ENCODE peak calls at places on chromosomes 5 and 9, in nine cellular contexts. S is suprapubic skin; H is adrenal gland; T is dorsolateral prefrontal cortex; A is left ventricle myocardium inferior; E is CD8-positive, alpha-beta T cell; G is colonic mucosa; B is breast epithelium; P is brain microvascular endothelial cell. N is an unnamed sample.

GRCh38 chr5:1172670-1173404 is 28.6 kb upstream of the SLC6A19 start:
- DNase-seq in T (no peak), G (no peak), A (no peak), S (no peak), P (no peak), B (no peak), H (peak), E (peak), N (no peak)

GRCh38 chr9:109923371-109923770 is 143.4 kb downstream of the PALM2AKAP2 start:
- DNase-seq in T (no peak), E (no peak), H (no peak), P (no peak), B (no peak), G (no peak), A (no peak), S (no peak), N (peak)

GRCh38 chr5:10303699-10304170 is 4.0 kb downstream of the CMBL start:
- DNase-seq in A (no peak), B (no peak), S (no peak), G (no peak), P (no peak), H (no peak), T (no peak), E (no peak), N (no peak)

GRCh38 chr9:117084221-117084620 is 330.6 kb downstream of the ASTN2 start:
- DNase-seq in B (no peak), P (no peak), G (no peak), H (no peak), E (no peak), A (no peak), S (no peak), T (no peak), N (no peak)

GRCh38 chr5:58505971-58506640 is 14.9 kb downstream of the GAPT start:
- DNase-seq in P (no peak), T (no peak), A (no peak), E (no peak), H (no peak), G (no peak), B (no peak), S (no peak), N (no peak)

GRCh38 chr9:81665514-81665838 is 23.9 kb downstream of the TLE1 start:
- DNase-seq in G (no peak), E (no peak), P (no peak), S (no peak), T (no peak), B (no peak), H (no peak), A (no peak), N (no peak)

GRCh38 chr5:31393126-31393525 is 138.8 kb downstream of the DROSHA start:
- DNase-seq in E (no peak), B (no peak), T (no peak), P (no peak), G (no peak), A (no peak), S (no peak), H (no peak), N (no peak)

GRCh38 chr5:146520731-146521130 is 4.7 kb upstream of the GPR151 start:
- DNase-seq in P (no peak), S (no peak), H (no peak), B (no peak), T (no peak), E (no peak), A (no peak), G (no peak), N (no peak)

GRCh38 chr5:139684881-139685749 is 37.0 kb downstream of the CXXC5 start:
- DNase-seq in H (no peak), S (no peak), G (no peak), E (no peak), A (peak), T (no peak), P (no peak), B (no peak), N (no peak)

GRCh38 chr5:169384661-169385060 is 83.7 kb upstream of the SLIT3 start:
- DNase-seq in S (no peak), T (no peak), H (no peak), P (no peak), G (no peak), B (no peak), E (no peak), A (no peak), N (no peak)

GRCh38 chr5:5665225-5666075 is 243.0 kb downstream of the ICE1 start:
- DNase-seq in A (no peak), T (no peak), P (peak), B (no peak), S (no peak), H (no peak), E (no peak), G (no peak), N (no peak)

GRCh38 chr5:125478599-125478998 is 732.2 kb upstream of the ZNF608 start:
- DNase-seq in A (no peak), P (no peak), G (peak), B (no peak), S (no peak), H (no peak), E (no peak), T (no peak), N (peak)

GRCh38 chr5:141958113-141958512 is at the start of gene PCDH12:
- DNase-seq in S (no peak), T (no peak), H (no peak), A (peak), P (no peak), E (no peak), G (no peak), B (no peak), N (no peak)

GRCh38 chr9:70091553-70091952 is 47.9 kb downstream of the MAMDC2 start:
- DNase-seq in T (no peak), G (no peak), P (no peak), S (no peak), H (no peak), A (no peak), E (no peak), B (no peak), N (no peak)

GRCh38 chr5:2895196-2895595 is 143.7 kb upstream of the IRX2 start:
- DNase-seq in P (no peak), T (no peak), B (no peak), G (no peak), S (peak), E (no peak), H (no peak), A (no peak), N (no peak)

GRCh38 chr5:83844320-83845068 is 123.8 kb upstream of the HAPLN1 start:
- DNase-seq in S (no peak), B (peak), T (no peak), E (no peak), P (peak), H (no peak), A (no peak), G (no peak), N (no peak)

GRCh38 chr5:142531977-142532376 is 153.9 kb downstream of the FGF1 start:
- DNase-seq in G (no peak), T (no peak), B (no peak), H (no peak), S (no peak), E (no peak), A (no peak), P (no peak), N (no peak)

GRCh38 chr9:136255896-136256890 is 10.6 kb upstream of the QSOX2 start:
- DNase-seq in A (no peak), S (no peak), T (no peak), B (no peak), P (no peak), E (no peak), H (no peak), G (no peak), N (no peak)
- TF ChIP-seq CTCF in A (peak), S (no peak), T (no peak), B (no peak), P (peak), E (no peak), H (peak), G (no peak), N (peak)

DNA sequence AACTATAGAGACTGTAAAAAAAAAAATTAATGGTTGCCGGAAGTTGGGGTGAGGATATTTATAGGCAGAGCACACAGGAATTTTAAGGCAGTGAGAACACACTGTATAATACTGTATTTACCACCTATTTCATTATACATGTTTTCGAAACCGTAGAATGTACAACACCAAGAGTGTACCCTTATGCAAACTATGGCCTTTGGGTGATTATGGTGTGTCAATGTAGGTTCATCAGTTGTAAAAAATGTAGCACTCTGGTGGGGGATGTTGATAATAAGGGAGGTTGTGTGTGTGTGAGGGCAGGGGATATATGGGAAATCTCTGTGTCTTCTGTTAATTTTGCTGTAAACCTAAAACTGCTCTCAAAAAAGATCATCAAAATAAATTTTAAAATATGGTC is 791.7 kb upstream of the CDH10 start:
- DNase-seq in T (no peak), S (no peak), P (no peak), E (no peak), G (no peak), H (no peak), B (no peak), A (no peak), N (no peak)
- H3K4me3 ChIP-seq in T (no peak), S (no peak), P (no peak), E (no peak), G (no peak), H (no peak), B (no peak), A (no peak), N (no peak)

DNA sequence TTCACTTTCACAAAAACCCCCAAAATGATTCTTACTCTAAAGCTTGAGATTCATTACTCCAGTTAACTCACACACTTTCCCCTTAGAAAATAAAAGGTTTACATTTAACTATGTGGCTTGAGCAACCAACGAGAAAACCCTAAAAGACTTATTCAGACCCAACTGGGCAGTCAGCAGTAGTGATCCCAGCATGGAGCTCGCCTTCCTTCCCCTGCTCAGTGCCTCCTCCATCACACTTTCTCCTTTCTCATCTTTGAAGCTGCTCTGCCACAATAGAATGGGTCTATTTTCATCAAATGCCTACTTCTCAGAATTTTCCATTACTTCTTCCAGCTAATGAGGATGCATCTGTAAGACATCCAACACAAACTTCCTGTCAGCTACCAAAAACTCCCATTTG is 29.1 kb downstream of the RORB start:
- DNase-seq in S (no peak), T (no peak), A (no peak), G (no peak), H (no peak), B (no peak), P (no peak), E (no peak), N (no peak)
- TF ChIP-seq CTCF in S (no peak), T (no peak), A (no peak), G (no peak), H (no peak), B (no peak), P (no peak), E (no peak), N (no peak)

GRCh38 chr5:133869675-133869978 is 98.8 kb downstream of the C5orf15 start:
- DNase-seq in B (no peak), H (peak), P (no peak), E (no peak), G (no peak), S (no peak), A (peak), T (peak), N (peak)
- H3K4me3 ChIP-seq in B (no peak), H (no peak), P (no peak), E (no peak), G (no peak), S (no peak), A (peak), T (peak), N (no peak)

DNA sequence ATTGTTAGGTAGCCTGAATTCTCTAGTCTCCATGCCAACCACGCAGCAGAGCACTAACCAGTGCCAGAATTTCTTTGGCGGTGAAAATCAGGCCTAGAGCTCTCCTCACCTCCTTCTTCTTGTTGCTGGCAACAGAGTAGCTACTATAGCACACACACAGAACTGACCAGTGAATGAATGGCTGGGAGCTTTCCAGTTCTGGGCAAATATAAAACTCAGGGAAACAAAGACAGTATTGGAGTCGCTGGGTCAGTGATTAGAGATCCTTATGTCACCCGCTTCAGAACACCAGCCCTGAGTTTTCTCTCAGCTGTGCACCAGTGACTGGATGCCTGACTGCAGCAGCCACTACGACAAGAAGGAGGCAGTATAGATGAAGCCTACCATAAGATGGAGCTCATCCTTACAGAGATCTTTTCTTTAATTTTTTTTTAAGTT is 26.9 kb upstream of the FEM1C start:
- DNase-seq in G (no peak), B (peak), T (peak), A (no peak), P (no peak), H (no peak), S (no peak), E (no peak), N (no peak)
- TF ChIP-seq CTCF in G (no peak), B (no peak), T (peak), A (no peak), P (no peak), H (no peak), S (no peak), E (no peak), N (peak)

DNA sequence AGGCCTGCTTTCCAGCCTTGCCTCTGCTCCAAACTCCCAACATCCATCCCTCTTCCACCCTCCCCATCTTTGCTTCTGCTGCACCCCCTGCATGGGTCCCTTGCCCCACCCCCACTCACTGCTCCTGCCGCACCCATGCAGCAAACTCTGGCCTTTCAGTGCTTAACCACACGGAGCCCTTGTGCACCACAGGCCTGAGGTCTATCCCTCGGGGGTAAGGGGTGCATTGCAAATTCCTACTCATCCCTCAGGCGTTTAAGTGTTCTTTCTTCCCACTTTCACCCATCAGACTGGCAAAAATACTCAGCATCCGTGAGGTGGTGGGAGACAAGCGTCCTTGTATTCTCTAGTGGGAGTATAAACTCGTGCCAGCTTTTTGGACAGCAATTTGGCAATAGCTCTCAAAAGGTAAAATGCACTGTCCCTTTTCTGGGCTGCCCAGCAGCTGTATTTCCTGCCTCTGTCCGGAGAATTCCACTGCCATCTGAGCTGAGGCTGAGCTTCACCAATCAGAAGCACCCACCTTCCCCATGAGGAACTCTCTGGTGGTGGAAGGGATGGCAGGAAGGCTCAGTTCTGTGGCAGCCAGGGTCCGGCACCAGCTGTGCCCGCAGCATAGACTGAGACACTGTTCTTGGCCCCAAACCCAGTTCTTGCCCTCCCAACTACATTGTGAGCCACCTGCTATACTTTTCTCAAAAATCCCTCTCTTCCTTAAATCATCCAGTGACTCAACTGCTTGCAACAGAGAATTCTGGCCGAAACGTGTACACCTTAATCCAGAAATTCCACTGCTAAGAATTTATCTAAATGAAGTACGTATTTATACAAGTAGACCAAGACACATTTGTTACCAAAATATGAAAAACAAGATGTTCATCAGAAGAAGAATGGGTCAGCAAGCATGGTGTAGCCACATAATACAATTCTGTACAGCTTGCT is 15.0 kb downstream of the PSMB7 start:
- DNase-seq in S (no peak), G (no peak), P (no peak), B (no peak), E (no peak), A (no peak), T (no peak), H (no peak), N (no peak)
- H3K4me3 ChIP-seq in S (no peak), G (no peak), P (no peak), B (no peak), E (no peak), A (no peak), T (no peak), H (no peak), N (no peak)

N was measured in LNCaP clone FGC.